ENCODE peak calls at places on chromosome 5, in ten cellular contexts. Y, W, C, N, Z, A, R, J, K and T are unnamed samples.

GRCh38 chr5:180675036-180675635 is 25.7 kb upstream of the FLT4 start:
- DNase-seq in K (no peak), Y (no peak), A (no peak), J (no peak), Z (no peak), C (no peak), N (no peak), R (no peak), W (no peak), T (no peak)

GRCh38 chr5:138650999-138651766 is 76.0 kb upstream of the HSPA9 start:
- DNase-seq in Y (no peak), W (no peak), Z (no peak), N (no peak), J (no peak), K (no peak), C (no peak), R (no peak), A (no peak), T (no peak)

GRCh38 chr5:61307196-61307590 is 24.9 kb upstream of the ZSWIM6 start:
- DNase-seq in Y (no peak), K (no peak), J (no peak), W (no peak), R (no peak), Z (no peak), N (no peak), C (no peak), A (no peak), T (no peak)

GRCh38 chr5:98314262-98314661 is 459.2 kb upstream of the RGMB start:
- DNase-seq in W (no peak), C (no peak), R (no peak), K (peak; percentile 91), Y (peak; percentile 42), J (no peak), N (no peak), Z (peak; percentile 92), A (no peak), T (no peak)

GRCh38 chr5:173056783-173057061 is 570 bp downstream of the CREBRF start:
- DNase-seq in Z (no peak), N (no peak), Y (no peak), K (no peak), R (no peak), A (no peak), C (no peak), J (peak; percentile 84), W (no peak), T (peak; percentile 90)

GRCh38 chr5:80071510-80072021 is 36.4 kb downstream of the THBS4 start:
- DNase-seq in N (no peak), Z (no peak), Y (no peak), W (no peak), R (no peak), C (no peak), K (no peak), A (no peak), J (no peak), T (no peak)

GRCh38 chr5:114358329-114358728 is 3.5 kb upstream of the KCNN2 start:
- DNase-seq in W (no peak), A (no peak), N (no peak), R (no peak), C (no peak), Z (peak; percentile 24), K (no peak), J (no peak), Y (no peak), T (no peak)

GRCh38 chr5:66949066-66949465 is 247.5 kb downstream of the CD180 start:
- DNase-seq in C (no peak), W (no peak), J (no peak), Z (no peak), R (no peak), A (no peak), Y (no peak), N (no peak), K (no peak), T (no peak)

GRCh38 chr5:56523779-56524178 is 290.6 kb upstream of the ANKRD55 start:
- DNase-seq in C (no peak), J (no peak), A (no peak), W (no peak), Z (peak; percentile 19), K (no peak), R (no peak), N (no peak), Y (peak; percentile 12), T (no peak)

GRCh38 chr5:126394211-126394828 is 28.9 kb upstream of the GRAMD2B start:
- DNase-seq in A (no peak), Z (no peak), R (no peak), K (peak; percentile 18), Y (no peak), C (no peak), W (no peak), J (no peak), N (no peak), T (no peak)

GRCh38 chr5:148776780-148777179 is 49.6 kb upstream of the ADRB2 start:
- DNase-seq in Z (peak; percentile 84), K (peak; percentile 99), Y (peak; percentile 19), N (no peak), W (no peak), A (no peak), C (no peak), R (peak; percentile 12), J (no peak), T (no peak)

GRCh38 chr5:54312499-54312898 is 2.1 kb upstream of the ARL15 start:
- DNase-seq in N (no peak), A (no peak), R (no peak), Y (no peak), C (no peak), W (no peak), Z (no peak), K (no peak), J (no peak), T (no peak)

GRCh38 chr5:115415143-115415491 is 118.7 kb upstream of the CCDC112 start:
- DNase-seq in K (peak; percentile 86), Y (peak; percentile 89), J (peak; percentile 32), N (no peak), Z (peak; percentile 82), R (peak; percentile 40), W (no peak), C (no peak), A (no peak), T (no peak)

DNA sequence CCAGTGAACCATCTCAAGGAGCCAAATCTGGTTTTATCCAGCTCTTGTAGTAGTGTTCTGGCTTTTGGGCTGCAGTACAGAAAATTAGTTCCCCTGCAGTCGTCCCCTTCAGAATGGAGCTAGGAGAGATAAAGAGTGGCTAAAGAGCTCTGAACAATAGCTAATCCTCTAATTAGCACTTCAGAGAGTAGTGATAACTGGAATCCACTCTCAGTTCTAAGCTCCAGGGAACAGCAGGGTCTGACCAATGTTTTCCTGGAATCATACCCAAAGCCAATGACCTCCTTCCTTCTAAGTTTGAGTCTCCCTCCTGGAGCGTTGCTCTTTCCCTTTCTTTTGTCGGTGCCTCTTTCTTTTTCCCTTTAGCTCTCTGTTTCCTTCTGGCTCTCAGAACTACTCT is 47.4 kb downstream of the MFAP3 start:
- DNase-seq in Y (no peak), A (no peak), W (no peak), K (no peak), C (no peak), N (no peak), R (no peak), Z (no peak), J (no peak), T (no peak)
- H3K27ac ChIP-seq in Y (no peak overlapping the region), A (no peak overlapping the region), W (no peak overlapping the region), K (no peak overlapping the region), C (no peak overlapping the region), N (no peak overlapping the region), R (no peak overlapping the region), Z (no peak overlapping the region), J (no peak overlapping the region), T (no peak overlapping the region)

DNA sequence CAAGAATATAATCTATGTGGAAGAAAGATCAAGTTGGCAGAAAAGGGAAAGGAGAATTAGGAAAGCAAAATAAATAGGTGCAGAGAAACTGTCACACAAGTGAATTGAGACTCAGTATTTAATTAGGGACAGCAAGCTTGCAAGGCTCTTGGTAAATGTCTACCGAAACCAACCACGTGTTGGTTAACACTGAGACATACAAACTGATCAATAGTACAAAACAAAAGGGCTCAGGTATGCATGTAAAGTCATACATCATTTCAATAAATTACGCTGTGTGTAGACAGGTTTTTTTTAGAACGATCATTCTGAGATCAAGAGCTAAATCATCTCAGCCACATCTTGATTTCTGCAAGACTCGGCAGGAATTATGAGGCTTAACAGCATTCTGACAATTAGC is 225.4 kb downstream of the EBF1 start:
- DNase-seq in K (no peak), N (no peak), J (no peak), Y (no peak), Z (no peak), C (no peak), W (no peak), R (no peak), A (no peak), T (no peak)
- H3K4me3 ChIP-seq in K (no peak overlapping the region), N (no peak overlapping the region), J (no peak overlapping the region), Y (no peak overlapping the region), Z (no peak overlapping the region), C (no peak overlapping the region), W (no peak overlapping the region), R (no peak overlapping the region), A (no peak overlapping the region), T (no peak overlapping the region)

GRCh38 chr5:35924950-35925722 is 13.3 kb downstream of the CAPSL start:
- DNase-seq in K (peak; percentile 85), Y (peak; percentile 69), J (peak; percentile 30), W (peak; percentile 68), N (peak; percentile 22), C (peak; percentile 74), Z (peak; percentile 74), A (peak; percentile 62), R (peak; percentile 60), T (peak; percentile 35)
- H3K27ac ChIP-seq in K (peak overlapping the region; percentile 33), Y (no peak overlapping the region), J (no peak overlapping the region), W (no peak overlapping the region), N (no peak overlapping the region), C (no peak overlapping the region), Z (no peak overlapping the region), A (no peak overlapping the region), R (no peak overlapping the region), T (no peak overlapping the region)

GRCh38 chr5:38600334-38601045 is 44.0 kb upstream of the LIFR start:
- DNase-seq in N (no peak), A (no peak), W (no peak), Z (peak; percentile 37), R (peak; percentile 28), K (peak; percentile 63), C (no peak), Y (peak; percentile 52), J (no peak), T (no peak)
- H3K4me3 ChIP-seq in N (no peak overlapping the region), A (no peak overlapping the region), W (no peak overlapping the region), Z (no peak overlapping the region), R (no peak overlapping the region), K (no peak overlapping the region), C (no peak overlapping the region), Y (no peak overlapping the region), J (no peak overlapping the region), T (no peak overlapping the region)